ENCODE peak calls at places on chromosomes 7 and 10, in six cellular contexts. Z is Right ventricle myocardium superior, X is heart left ventricle, Q is hepatocyte, Y is brain microvascular endothelial cell, L is iris pigment epithelial cell. O is an unnamed sample.

GRCh38 chr7:20532841-20533240 is 82.6 kb upstream of the ABCB5 start:
- DNase-seq in X (no peak), L (no peak), Y (no peak), Q (no peak), Z (no peak), O (no peak)

GRCh38 chr10:21954690-21955089 is 48.8 kb downstream of the DNAJC1 start:
- DNase-seq in L (no peak), Y (no peak), X (no peak), Q (no peak), Z (no peak), O (no peak)

GRCh38 chr7:101589976-101590662 is 39.0 kb downstream of the MYL10 start:
- DNase-seq in L (no peak), Y (no peak), X (peak), Q (no peak), Z (no peak), O (no peak)

GRCh38 chr10:88473989-88474883 is 108.9 kb downstream of the RNLS start:
- DNase-seq in L (peak), Q (no peak), Y (no peak), X (no peak), Z (no peak), O (no peak)

GRCh38 chr10:72981882-72982529 is 27.4 kb upstream of the PLA2G12B start:
- DNase-seq in Z (no peak), Q (no peak), L (peak), X (no peak), Y (no peak), O (no peak)

GRCh38 chr7:116138202-116138801 is 72.0 kb upstream of the TES start:
- DNase-seq in Z (no peak), X (no peak), Q (peak), L (peak), Y (peak), O (peak)

GRCh38 chr10:3925184-3925583 is 140.2 kb upstream of the KLF6 start:
- DNase-seq in Z (no peak), Y (no peak), Q (no peak), L (no peak), X (no peak), O (no peak)

GRCh38 chr10:3048114-3049019 is 19.0 kb upstream of the PFKP start:
- DNase-seq in X (no peak), Z (no peak), Y (no peak), L (peak), Q (no peak), O (no peak)

GRCh38 chr10:3172081-3172445 is 519 bp downstream of the PITRM1 start:
- DNase-seq in Q (peak), X (no peak), Z (no peak), Y (peak), L (peak), O (no peak)

GRCh38 chr10:17536221-17536620 is 81.0 kb downstream of the HACD1 start:
- DNase-seq in X (no peak), Y (no peak), L (no peak), Z (no peak), Q (no peak), O (no peak)

GRCh38 chr10:127715782-127716378 is 21.1 kb upstream of the FOXI2 start:
- DNase-seq in Z (no peak), Q (no peak), Y (no peak), X (no peak), L (no peak), O (no peak)

GRCh38 chr10:93390691-93391090 is 91.4 kb downstream of the MYOF start:
- DNase-seq in L (no peak), Y (no peak), X (no peak), Z (no peak), Q (no peak), O (no peak)

GRCh38 chr7:11343818-11344413 is 370.2 kb downstream of the PHF14 start:
- DNase-seq in L (peak), Q (peak), Y (peak), Z (no peak), X (no peak), O (peak)

O was measured in NCI-H187.